ENCODE peak calls at places on chromosome 17, in five cellular contexts. C is left ventricle myocardium inferior, S is A549, M is spleen, Y is cardiac muscle cell. O is an unnamed sample. For H3K9me3, the result is how much of the 10 kb centered on the place peaks cover.

GRCh38 chr17:76953926-76954325 is 85.7 kb downstream of the MGAT5B start:
- DNase-seq in C (no peak), S (no peak), M (peak), Y (no peak), O (peak)

GRCh38 chr17:78432929-78433727 is 54.7 kb downstream of the PGS1 start:
- DNase-seq in C (no peak), S (no peak), M (no peak), Y (no peak), O (no peak)

GRCh38 chr17:36885161-36885735 is 52.0 kb upstream of the LHX1 start:
- DNase-seq in C (no peak), S (no peak), M (no peak), Y (peak), O (no peak)

GRCh38 chr17:30369995-30370394 is 8.7 kb upstream of the CPD start:
- DNase-seq in C (no peak), S (no peak), M (no peak), Y (no peak), O (no peak)

GRCh38 chr17:55319933-55320593 is 55.3 kb downstream of the HLF start:
- DNase-seq in C (no peak), S (no peak), M (no peak), Y (no peak), O (no peak)

GRCh38 chr17:19904924-19905323 is 37.2 kb upstream of the ULK2 start:
- DNase-seq in C (peak), S (no peak), M (peak), Y (no peak), O (no peak)

GRCh38 chr17:43211123-43211479 is 574 bp upstream of the TMEM106A start:
- DNase-seq in C (no peak), S (no peak), M (no peak), Y (no peak), O (no peak)

GRCh38 chr17:16486373-16487250 is 5.4 kb downstream of the LRRC75A start:
- DNase-seq in C (peak), S (peak), M (no peak), Y (peak), O (peak)

GRCh38 chr17:45813051-45813731 is 29.1 kb downstream of the CRHR1 start:
- DNase-seq in C (no peak), S (no peak), M (no peak), Y (peak), O (no peak)

GRCh38 chr17:22459953-22460350 is 767.6 kb downstream of the KCNJ18 start:
- DNase-seq in C (no peak), S (no peak), M (no peak), Y (no peak), O (no peak)

GRCh38 chr17:22461460-22462145 is 769.3 kb downstream of the KCNJ18 start:
- DNase-seq in C (no peak), S (no peak), M (no peak), Y (no peak), O (no peak)

GRCh38 chr17:22462461-22462860 is 770.1 kb downstream of the KCNJ18 start:
- DNase-seq in C (no peak), S (no peak), M (no peak), Y (no peak), O (no peak)

GRCh38 chr17:22460461-22461063 is 768.2 kb downstream of the KCNJ18 start:
- DNase-seq in C (no peak), S (no peak), M (no peak), Y (no peak), O (no peak)

GRCh38 chr17:22459331-22459952 is 767.1 kb downstream of the KCNJ18 start:
- DNase-seq in C (no peak), S (no peak), M (no peak), Y (no peak), O (no peak)
- H3K9me3 ChIP-seq in C (under half), S (under half), M (half or more), Y (under half), O (under half)

DNA sequence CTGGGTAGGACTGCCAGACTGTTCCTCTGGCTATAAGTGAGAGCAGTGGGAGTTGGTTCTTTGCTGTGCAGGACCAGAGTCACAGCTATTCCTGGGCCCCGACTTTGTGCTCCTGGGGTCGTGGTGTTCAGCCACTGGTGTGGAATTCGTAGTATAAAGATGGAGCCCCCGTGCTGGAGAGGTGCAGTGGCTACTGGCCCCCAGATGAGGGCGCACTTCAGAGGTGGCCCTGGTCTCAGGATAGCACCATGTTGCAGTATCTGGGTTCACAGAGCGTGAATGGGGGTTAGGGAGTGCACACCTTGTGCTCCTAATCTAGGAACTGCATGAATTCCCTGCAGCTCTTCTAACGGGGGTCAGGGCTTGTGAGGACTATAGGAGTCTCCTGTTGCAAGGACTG is 21.1 kb downstream of the TANC2 start:
- DNase-seq in C (no peak), S (no peak), M (no peak), Y (no peak), O (no peak)
- TF ChIP-seq CTCF in C (no peak), S (peak), M (no peak), Y (peak), O (no peak)

DNA sequence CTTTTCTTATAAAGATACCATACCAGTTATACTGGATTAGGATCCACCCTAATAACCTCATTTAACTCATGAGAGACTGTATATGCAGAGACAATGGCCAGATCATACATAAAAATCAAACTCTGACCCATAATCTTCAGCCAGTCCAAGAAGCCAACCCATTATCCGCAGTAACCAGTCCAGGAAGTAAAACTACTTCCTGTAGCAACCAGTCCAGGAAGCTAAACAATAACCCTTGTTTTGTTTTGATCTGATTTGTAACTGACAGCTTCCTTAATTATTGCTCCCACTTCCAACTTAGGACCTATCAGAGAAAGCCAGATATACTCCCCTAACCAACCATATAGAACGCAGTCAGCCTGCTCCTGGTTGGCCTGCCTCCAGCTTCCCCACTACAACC is 19.2 kb upstream of the SSTR2 start:
- DNase-seq in C (no peak), S (no peak), M (no peak), Y (no peak), O (no peak)
- H3K9me3 ChIP-seq in C (under half), S (under half), M (under half), Y (under half), O (under half)

GRCh38 chr17:2175294-2175628 is 120.4 kb downstream of the HIC1 start:
- DNase-seq in C (no peak), S (no peak), M (no peak), Y (no peak), O (no peak)
- TF ChIP-seq CTCF in C (no peak), S (no peak), M (no peak), Y (no peak), O (no peak)